ENCODE peak calls at places on chromosomes 3 and 15, in six cellular contexts. One of them, this sample, is unnamed.

GRCh38 chr3:64440498-64440897 is 215.2 kb upstream of the PRICKLE2 start:
- DNase-seq in MCF 10A: peak; percentile 95
- DNase-seq in HS-5: peak; percentile 42
- DNase-seq in ACHN: peak; percentile 90
- DNase-seq in germinal center: no peak
- DNase-seq in BJ: no peak
- DNase-seq in this sample: peak; percentile 70

GRCh38 chr15:41967506-41968206 is 4.7 kb downstream of the EHD4 start:
- DNase-seq in BJ: no peak
- DNase-seq in germinal center: peak; percentile 77
- DNase-seq in HS-5: no peak
- DNase-seq in ACHN: no peak
- DNase-seq in MCF 10A: no peak
- DNase-seq in this sample: no peak

GRCh38 chr3:119145500-119146167 is at the start of gene TEX55:
- DNase-seq in MCF 10A: peak; percentile 62
- DNase-seq in ACHN: peak; percentile 36
- DNase-seq in BJ: no peak
- DNase-seq in HS-5: peak; percentile 23
- DNase-seq in germinal center: peak; percentile 17
- DNase-seq in this sample: peak; percentile 12

GRCh38 chr15:46312133-46312740 is 677.4 kb downstream of the SQOR start:
- DNase-seq in HS-5: peak; percentile 39
- DNase-seq in MCF 10A: peak; percentile 47
- DNase-seq in ACHN: peak; percentile 65
- DNase-seq in germinal center: peak; percentile 31
- DNase-seq in BJ: no peak
- DNase-seq in this sample: no peak

GRCh38 chr15:85870216-85871014 is 75.7 kb upstream of the KLHL25 start:
- DNase-seq in BJ: no peak
- DNase-seq in ACHN: no peak
- DNase-seq in HS-5: no peak
- DNase-seq in MCF 10A: no peak
- DNase-seq in germinal center: no peak
- DNase-seq in this sample: no peak

GRCh38 chr3:43259626-43260025 is 26.7 kb upstream of the SNRK start:
- DNase-seq in HS-5: no peak
- DNase-seq in germinal center: no peak
- DNase-seq in BJ: no peak
- DNase-seq in MCF 10A: peak; percentile 59
- DNase-seq in ACHN: no peak
- DNase-seq in this sample: peak; percentile 97

GRCh38 chr15:64006642-64007041 is 39.6 kb downstream of the DAPK2 start:
- DNase-seq in germinal center: no peak
- DNase-seq in ACHN: no peak
- DNase-seq in BJ: no peak
- DNase-seq in HS-5: no peak
- DNase-seq in MCF 10A: peak; percentile 85
- DNase-seq in this sample: peak; percentile 72

GRCh38 chr3:189322339-189322738 is 150.6 kb downstream of the TPRG1 start:
- DNase-seq in ACHN: no peak
- DNase-seq in HS-5: no peak
- DNase-seq in BJ: no peak
- DNase-seq in germinal center: no peak
- DNase-seq in MCF 10A: peak; percentile 57
- DNase-seq in this sample: no peak

GRCh38 chr3:127547761-127548605 is 42.5 kb downstream of the TPRA1 start:
- DNase-seq in germinal center: peak; percentile 79
- DNase-seq in MCF 10A: peak; percentile 47
- DNase-seq in HS-5: peak; percentile 16
- DNase-seq in ACHN: peak; percentile 58
- DNase-seq in BJ: no peak
- DNase-seq in this sample: no peak

GRCh38 chr3:120506076-120506827 is 55.5 kb upstream of the FSTL1 start:
- DNase-seq in MCF 10A: no peak
- DNase-seq in ACHN: no peak
- DNase-seq in BJ: no peak
- DNase-seq in HS-5: no peak
- DNase-seq in germinal center: no peak
- DNase-seq in this sample: no peak

GRCh38 chr3:143693506-143693905 is 154.8 kb downstream of the SLC9A9 start:
- DNase-seq in MCF 10A: no peak
- DNase-seq in BJ: no peak
- DNase-seq in germinal center: no peak
- DNase-seq in HS-5: no peak
- DNase-seq in ACHN: no peak
- DNase-seq in this sample: no peak

GRCh38 chr3:4935347-4935746 is 43.9 kb upstream of the BHLHE40 start:
- DNase-seq in HS-5: no peak
- DNase-seq in BJ: no peak
- DNase-seq in ACHN: no peak
- DNase-seq in germinal center: no peak
- DNase-seq in MCF 10A: no peak
- DNase-seq in this sample: no peak

GRCh38 chr3:45978348-45978747 is 17.3 kb downstream of the FYCO1 start:
- DNase-seq in HS-5: no peak
- DNase-seq in MCF 10A: peak; percentile 64
- DNase-seq in BJ: no peak
- DNase-seq in germinal center: no peak
- DNase-seq in ACHN: no peak
- DNase-seq in this sample: peak; percentile 53

GRCh38 chr15:93146196-93146595 is 57.2 kb upstream of the RGMA start:
- DNase-seq in ACHN: no peak
- DNase-seq in germinal center: no peak
- DNase-seq in BJ: no peak
- DNase-seq in HS-5: no peak
- DNase-seq in MCF 10A: no peak
- DNase-seq in this sample: no peak